ENCODE peak calls at places on chromosomes 4 and X, in ten cellular contexts. One of them, this sample, is unnamed.

GRCh38 chrX:148380614-148381561 is 119.5 kb upstream of the AFF2 start:
- DNase-seq in HCT116: no peak
- DNase-seq in T-helper 1 cell: no peak
- DNase-seq in thoracic aorta: no peak
- DNase-seq in AG04450: no peak
- DNase-seq in lower leg skin: no peak
- DNase-seq in non-pigmented ciliary epithelial cell: no peak
- DNase-seq in epithelial cell of esophagus: no peak
- DNase-seq in COR-L47: no peak
- DNase-seq in amniotic stem cell: no peak
- DNase-seq in this sample: peak

GRCh38 chr4:42492977-42493376 is 95.7 kb downstream of the SHISA3 start:
- DNase-seq in HCT116: no peak
- DNase-seq in T-helper 1 cell: no peak
- DNase-seq in thoracic aorta: no peak
- DNase-seq in AG04450: no peak
- DNase-seq in lower leg skin: no peak
- DNase-seq in non-pigmented ciliary epithelial cell: no peak
- DNase-seq in epithelial cell of esophagus: no peak
- DNase-seq in COR-L47: no peak
- DNase-seq in amniotic stem cell: no peak
- DNase-seq in this sample: no peak

GRCh38 chr4:88440146-88440545 is 16.8 kb upstream of the HERC5 start:
- DNase-seq in HCT116: no peak
- DNase-seq in T-helper 1 cell: no peak
- DNase-seq in thoracic aorta: no peak
- DNase-seq in AG04450: no peak
- DNase-seq in lower leg skin: no peak
- DNase-seq in non-pigmented ciliary epithelial cell: no peak
- DNase-seq in epithelial cell of esophagus: no peak
- DNase-seq in COR-L47: no peak
- DNase-seq in amniotic stem cell: no peak
- DNase-seq in this sample: no peak

GRCh38 chrX:43940811-43941210 is 32.4 kb downstream of the NDP start:
- DNase-seq in HCT116: no peak
- DNase-seq in T-helper 1 cell: no peak
- DNase-seq in thoracic aorta: no peak
- DNase-seq in AG04450: no peak
- DNase-seq in lower leg skin: no peak
- DNase-seq in non-pigmented ciliary epithelial cell: no peak
- DNase-seq in epithelial cell of esophagus: peak
- DNase-seq in COR-L47: no peak
- DNase-seq in amniotic stem cell: no peak
- DNase-seq in this sample: no peak

GRCh38 chrX:121598356-121598755 is 550.9 kb downstream of the GLUD2 start:
- DNase-seq in HCT116: no peak
- DNase-seq in T-helper 1 cell: no peak
- DNase-seq in thoracic aorta: no peak
- DNase-seq in AG04450: no peak
- DNase-seq in lower leg skin: no peak
- DNase-seq in non-pigmented ciliary epithelial cell: no peak
- DNase-seq in epithelial cell of esophagus: peak
- DNase-seq in COR-L47: no peak
- DNase-seq in amniotic stem cell: no peak
- DNase-seq in this sample: peak

GRCh38 chr4:100872811-100873210 is 355.0 kb upstream of the EMCN start:
- DNase-seq in HCT116: no peak
- DNase-seq in T-helper 1 cell: no peak
- DNase-seq in thoracic aorta: no peak
- DNase-seq in AG04450: no peak
- DNase-seq in lower leg skin: no peak
- DNase-seq in non-pigmented ciliary epithelial cell: peak
- DNase-seq in epithelial cell of esophagus: peak
- DNase-seq in COR-L47: no peak
- DNase-seq in amniotic stem cell: peak
- DNase-seq in this sample: no peak

GRCh38 chr4:106584590-106584989 is 216.0 kb upstream of the GIMD1 start:
- DNase-seq in HCT116: no peak
- DNase-seq in T-helper 1 cell: no peak
- DNase-seq in thoracic aorta: no peak
- DNase-seq in AG04450: no peak
- DNase-seq in lower leg skin: no peak
- DNase-seq in non-pigmented ciliary epithelial cell: no peak
- DNase-seq in epithelial cell of esophagus: no peak
- DNase-seq in COR-L47: no peak
- DNase-seq in amniotic stem cell: no peak
- DNase-seq in this sample: no peak

GRCh38 chrX:108947205-108947604 is 210.8 kb upstream of the IRS4 start:
- DNase-seq in HCT116: no peak
- DNase-seq in T-helper 1 cell: no peak
- DNase-seq in thoracic aorta: no peak
- DNase-seq in AG04450: no peak
- DNase-seq in lower leg skin: no peak
- DNase-seq in non-pigmented ciliary epithelial cell: no peak
- DNase-seq in epithelial cell of esophagus: no peak
- DNase-seq in COR-L47: no peak
- DNase-seq in amniotic stem cell: no peak
- DNase-seq in this sample: no peak

GRCh38 chr4:6730603-6731300 is 14.8 kb downstream of the BLOC1S4 start:
- DNase-seq in HCT116: no peak
- DNase-seq in T-helper 1 cell: no peak
- DNase-seq in thoracic aorta: no peak
- DNase-seq in AG04450: no peak
- DNase-seq in lower leg skin: peak
- DNase-seq in non-pigmented ciliary epithelial cell: no peak
- DNase-seq in epithelial cell of esophagus: no peak
- DNase-seq in COR-L47: no peak
- DNase-seq in amniotic stem cell: no peak
- DNase-seq in this sample: no peak

GRCh38 chr4:168852933-168853713 is 156.9 kb downstream of the CBR4 start:
- DNase-seq in HCT116: no peak
- DNase-seq in T-helper 1 cell: no peak
- DNase-seq in thoracic aorta: no peak
- DNase-seq in AG04450: no peak
- DNase-seq in lower leg skin: no peak
- DNase-seq in non-pigmented ciliary epithelial cell: no peak
- DNase-seq in epithelial cell of esophagus: no peak
- DNase-seq in COR-L47: no peak
- DNase-seq in amniotic stem cell: no peak
- DNase-seq in this sample: no peak

GRCh38 chr4:185254434-185254833 is 45.0 kb downstream of the SNX25 start:
- DNase-seq in HCT116: no peak
- DNase-seq in T-helper 1 cell: peak
- DNase-seq in thoracic aorta: no peak
- DNase-seq in AG04450: no peak
- DNase-seq in lower leg skin: no peak
- DNase-seq in non-pigmented ciliary epithelial cell: no peak
- DNase-seq in epithelial cell of esophagus: peak
- DNase-seq in COR-L47: no peak
- DNase-seq in amniotic stem cell: no peak
- DNase-seq in this sample: no peak

GRCh38 chr4:41331224-41331623 is 74.5 kb downstream of the UCHL1 start:
- DNase-seq in HCT116: no peak
- DNase-seq in T-helper 1 cell: no peak
- DNase-seq in thoracic aorta: no peak
- DNase-seq in AG04450: no peak
- DNase-seq in lower leg skin: no peak
- DNase-seq in non-pigmented ciliary epithelial cell: no peak
- DNase-seq in epithelial cell of esophagus: no peak
- DNase-seq in COR-L47: no peak
- DNase-seq in amniotic stem cell: no peak
- DNase-seq in this sample: peak

GRCh38 chrX:132961511-132961910 is 3.1 kb upstream of the HS6ST2 start:
- DNase-seq in HCT116: no peak
- DNase-seq in T-helper 1 cell: no peak
- DNase-seq in thoracic aorta: no peak
- DNase-seq in AG04450: no peak
- DNase-seq in lower leg skin: no peak
- DNase-seq in non-pigmented ciliary epithelial cell: no peak
- DNase-seq in epithelial cell of esophagus: peak
- DNase-seq in COR-L47: no peak
- DNase-seq in amniotic stem cell: no peak
- DNase-seq in this sample: no peak

GRCh38 chr4:38983756-38984647 is 48.2 kb downstream of the TMEM156 start:
- DNase-seq in HCT116: no peak
- DNase-seq in T-helper 1 cell: no peak
- DNase-seq in thoracic aorta: no peak
- DNase-seq in AG04450: no peak
- DNase-seq in lower leg skin: no peak
- DNase-seq in non-pigmented ciliary epithelial cell: no peak
- DNase-seq in epithelial cell of esophagus: no peak
- DNase-seq in COR-L47: no peak
- DNase-seq in amniotic stem cell: no peak
- DNase-seq in this sample: no peak

GRCh38 chr4:40200881-40201797 is 4.3 kb downstream of the RHOH start:
- DNase-seq in HCT116: no peak
- DNase-seq in T-helper 1 cell: no peak
- DNase-seq in thoracic aorta: no peak
- DNase-seq in AG04450: peak
- DNase-seq in lower leg skin: no peak
- DNase-seq in non-pigmented ciliary epithelial cell: no peak
- DNase-seq in epithelial cell of esophagus: peak
- DNase-seq in COR-L47: no peak
- DNase-seq in amniotic stem cell: no peak
- DNase-seq in this sample: no peak

GRCh38 chrX:114075073-114075673 is 508.7 kb upstream of the HTR2C start:
- DNase-seq in HCT116: no peak
- DNase-seq in T-helper 1 cell: no peak
- DNase-seq in thoracic aorta: no peak
- DNase-seq in AG04450: no peak
- DNase-seq in lower leg skin: no peak
- DNase-seq in non-pigmented ciliary epithelial cell: no peak
- DNase-seq in epithelial cell of esophagus: no peak
- DNase-seq in COR-L47: no peak
- DNase-seq in amniotic stem cell: no peak
- DNase-seq in this sample: no peak

GRCh38 chr4:153296424-153296823 is 48.1 kb upstream of the MND1 start:
- DNase-seq in HCT116: no peak
- DNase-seq in T-helper 1 cell: no peak
- DNase-seq in thoracic aorta: no peak
- DNase-seq in AG04450: peak
- DNase-seq in lower leg skin: no peak
- DNase-seq in non-pigmented ciliary epithelial cell: peak
- DNase-seq in epithelial cell of esophagus: peak
- DNase-seq in COR-L47: no peak
- DNase-seq in amniotic stem cell: no peak
- DNase-seq in this sample: no peak

GRCh38 chrX:80216086-80216485 is 201.5 kb downstream of the TBX22 start:
- DNase-seq in HCT116: no peak
- DNase-seq in T-helper 1 cell: no peak
- DNase-seq in thoracic aorta: no peak
- DNase-seq in AG04450: no peak
- DNase-seq in lower leg skin: no peak
- DNase-seq in non-pigmented ciliary epithelial cell: no peak
- DNase-seq in epithelial cell of esophagus: peak
- DNase-seq in COR-L47: no peak
- DNase-seq in amniotic stem cell: no peak
- DNase-seq in this sample: peak

This sample was measured in Caki2.